ENCODE peak calls at places on chromosomes 7 and 10, in ten cellular contexts. H is midbrain; X is activated naive CD4-positive, alpha-beta T cell treated with anti-CD3 and anti-CD28 coated beads, Interleukin-2, amount 50 U/mL, for 72 hours; Y is lower lobe of right lung; P is ELR; T is nucleus accumbens; R is iris pigment epithelial cell; J is GM19239; D is foreskin melanocyte; V is bronchial epithelial cell. Q is an unnamed sample.

GRCh38 chr10:126684171-126684745 is 13.8 kb upstream of the C10orf90 start:
- DNase-seq in J (no peak), Y (no peak), H (no peak), D (no peak), R (no peak), X (no peak), P (peak), T (no peak), V (peak), Q (no peak)

GRCh38 chr10:117189557-117189956 is 7.7 kb upstream of the KCNK18 start:
- DNase-seq in H (no peak), R (no peak), D (no peak), V (no peak), X (no peak), J (no peak), P (no peak), Y (no peak), T (no peak), Q (no peak)

GRCh38 chr7:124702385-124702784 is 63.2 kb downstream of the GPR37 start:
- DNase-seq in P (no peak), J (no peak), X (no peak), R (peak), Y (no peak), V (peak), T (no peak), D (no peak), H (no peak), Q (no peak)

GRCh38 chr7:29812185-29812876 is 6.0 kb downstream of the WIPF3 start:
- DNase-seq in X (no peak), D (no peak), Y (no peak), R (no peak), J (no peak), P (no peak), T (no peak), V (no peak), H (no peak), Q (no peak)

GRCh38 chr7:17774248-17774647 is 166.0 kb downstream of the SNX13 start:
- DNase-seq in Y (no peak), R (peak), J (no peak), X (no peak), T (no peak), V (peak), D (no peak), P (peak), H (no peak), Q (no peak)

GRCh38 chr10:665579-666091 is 23.8 kb downstream of the DIP2C start:
- DNase-seq in V (no peak), J (no peak), P (no peak), R (no peak), H (no peak), D (peak), X (no peak), Y (no peak), T (no peak), Q (no peak)

GRCh38 chr10:126062132-126063032 is 166.0 kb downstream of the FANK1 start:
- DNase-seq in H (peak), X (no peak), V (peak), J (no peak), D (peak), R (peak), Y (peak), P (peak), T (peak), Q (peak)

GRCh38 chr10:116765549-116766162 is 23.3 kb upstream of the HSPA12A start:
- DNase-seq in H (peak), R (peak), D (no peak), J (no peak), Y (no peak), V (no peak), X (peak), P (peak), T (peak), Q (peak)

GRCh38 chr7:131218727-131219128 is 108.9 kb upstream of the MKLN1 start:
- DNase-seq in T (no peak), V (no peak), J (no peak), X (no peak), P (no peak), D (peak), R (no peak), H (no peak), Y (no peak), Q (no peak)

GRCh38 chr7:24851791-24852190 is 94.5 kb upstream of the GSDME start:
- DNase-seq in R (peak), V (peak), Y (no peak), P (peak), D (no peak), T (no peak), J (no peak), H (no peak), X (no peak), Q (no peak)

GRCh38 chr7:128427289-128427891 is 17.6 kb upstream of the IMPDH1 start:
- DNase-seq in P (peak), V (peak), Y (no peak), R (peak), J (no peak), T (no peak), X (no peak), H (peak), D (peak), Q (peak)

GRCh38 chr10:22658745-22659410 is 55.5 kb downstream of the PIP4K2A start:
- DNase-seq in D (no peak), X (no peak), Y (no peak), P (peak), T (no peak), J (no peak), R (peak), H (no peak), V (no peak), Q (no peak)

GRCh38 chr7:69591805-69592204 is 6.5 kb upstream of the AUTS2 start:
- DNase-seq in H (no peak), P (no peak), V (no peak), J (no peak), Y (no peak), T (no peak), R (no peak), D (no peak), X (no peak), Q (no peak)

GRCh38 chr10:22629843-22630228 is 84.5 kb downstream of the PIP4K2A start:
- DNase-seq in R (no peak), J (no peak), T (no peak), Y (no peak), X (no peak), P (no peak), D (no peak), V (no peak), H (no peak), Q (no peak)

GRCh38 chr10:42990016-42990720 is 86.7 kb upstream of the RET start:
- DNase-seq in J (no peak), V (no peak), T (no peak), P (no peak), H (no peak), X (no peak), Y (peak), R (no peak), D (no peak), Q (no peak)